ENCODE peak calls at places on chromosome 4, in four cellular contexts. One of them, this sample, is unnamed.

GRCh38 chr4:54233697-54234496 is 4.8 kb downstream of the PDGFRA start:
- DNase-seq in stimulated activated CD4-positive, alpha-beta T cell treated with anti-CD3 and anti-CD28 coated beads, Interleukin-15, amount 100 ng/mL, for 1 hour: peak
- DNase-seq in NCI-H2227 treated with DMSO at 0.1 percent for 48 hours: peak
- DNase-seq in LoVo: peak
- DNase-seq in this sample: no peak

GRCh38 chr4:41214158-41215146 is at the start of gene APBB2:
- DNase-seq in stimulated activated CD4-positive, alpha-beta T cell treated with anti-CD3 and anti-CD28 coated beads, Interleukin-15, amount 100 ng/mL, for 1 hour: no peak
- DNase-seq in NCI-H2227 treated with DMSO at 0.1 percent for 48 hours: peak
- DNase-seq in LoVo: peak
- DNase-seq in this sample: peak

GRCh38 chr4:23934915-23935314 is 45.1 kb upstream of the PPARGC1A start:
- DNase-seq in LoVo: no peak
- DNase-seq in stimulated activated CD4-positive, alpha-beta T cell treated with anti-CD3 and anti-CD28 coated beads, Interleukin-15, amount 100 ng/mL, for 1 hour: no peak
- DNase-seq in NCI-H2227 treated with DMSO at 0.1 percent for 48 hours: no peak
- DNase-seq in this sample: no peak

GRCh38 chr4:128916832-128917231 is 107.3 kb downstream of the JADE1 start:
- DNase-seq in NCI-H2227 treated with DMSO at 0.1 percent for 48 hours: no peak
- DNase-seq in LoVo: no peak
- DNase-seq in stimulated activated CD4-positive, alpha-beta T cell treated with anti-CD3 and anti-CD28 coated beads, Interleukin-15, amount 100 ng/mL, for 1 hour: no peak
- DNase-seq in this sample: no peak

GRCh38 chr4:47830263-47831025 is 7.4 kb downstream of the CORIN start:
- DNase-seq in NCI-H2227 treated with DMSO at 0.1 percent for 48 hours: no peak
- DNase-seq in stimulated activated CD4-positive, alpha-beta T cell treated with anti-CD3 and anti-CD28 coated beads, Interleukin-15, amount 100 ng/mL, for 1 hour: no peak
- DNase-seq in LoVo: no peak
- DNase-seq in this sample: no peak

GRCh38 chr4:73401412-73401811 is 2.7 kb upstream of the ALB start:
- DNase-seq in LoVo: no peak
- DNase-seq in stimulated activated CD4-positive, alpha-beta T cell treated with anti-CD3 and anti-CD28 coated beads, Interleukin-15, amount 100 ng/mL, for 1 hour: no peak
- DNase-seq in NCI-H2227 treated with DMSO at 0.1 percent for 48 hours: no peak
- DNase-seq in this sample: no peak

GRCh38 chr4:169115897-169116254 is 105.8 kb upstream of the CBR4 start:
- DNase-seq in stimulated activated CD4-positive, alpha-beta T cell treated with anti-CD3 and anti-CD28 coated beads, Interleukin-15, amount 100 ng/mL, for 1 hour: no peak
- DNase-seq in NCI-H2227 treated with DMSO at 0.1 percent for 48 hours: no peak
- DNase-seq in LoVo: peak
- DNase-seq in this sample: peak

GRCh38 chr4:138576684-138577083 is 334.5 kb upstream of the SLC7A11 start:
- DNase-seq in NCI-H2227 treated with DMSO at 0.1 percent for 48 hours: no peak
- DNase-seq in LoVo: no peak
- DNase-seq in stimulated activated CD4-positive, alpha-beta T cell treated with anti-CD3 and anti-CD28 coated beads, Interleukin-15, amount 100 ng/mL, for 1 hour: no peak
- DNase-seq in this sample: no peak

GRCh38 chr4:95000076-95000648 is 242.4 kb downstream of the BMPR1B start:
- DNase-seq in stimulated activated CD4-positive, alpha-beta T cell treated with anti-CD3 and anti-CD28 coated beads, Interleukin-15, amount 100 ng/mL, for 1 hour: no peak
- DNase-seq in LoVo: no peak
- DNase-seq in NCI-H2227 treated with DMSO at 0.1 percent for 48 hours: no peak
- DNase-seq in this sample: no peak

GRCh38 chr4:189874591-189874990 is 66.1 kb upstream of the FRG1 start:
- DNase-seq in LoVo: no peak
- DNase-seq in NCI-H2227 treated with DMSO at 0.1 percent for 48 hours: no peak
- DNase-seq in stimulated activated CD4-positive, alpha-beta T cell treated with anti-CD3 and anti-CD28 coated beads, Interleukin-15, amount 100 ng/mL, for 1 hour: no peak
- DNase-seq in this sample: no peak

GRCh38 chr4:18247189-18247588 is 225.6 kb upstream of the LCORL start:
- DNase-seq in stimulated activated CD4-positive, alpha-beta T cell treated with anti-CD3 and anti-CD28 coated beads, Interleukin-15, amount 100 ng/mL, for 1 hour: no peak
- DNase-seq in NCI-H2227 treated with DMSO at 0.1 percent for 48 hours: no peak
- DNase-seq in LoVo: no peak
- DNase-seq in this sample: no peak

GRCh38 chr4:55609393-55609821 is 17.4 kb upstream of the PDCL2 start:
- DNase-seq in NCI-H2227 treated with DMSO at 0.1 percent for 48 hours: no peak
- DNase-seq in stimulated activated CD4-positive, alpha-beta T cell treated with anti-CD3 and anti-CD28 coated beads, Interleukin-15, amount 100 ng/mL, for 1 hour: no peak
- DNase-seq in LoVo: peak
- DNase-seq in this sample: peak

GRCh38 chr4:91325495-91325894 is 978.3 kb upstream of the GRID2 start:
- DNase-seq in stimulated activated CD4-positive, alpha-beta T cell treated with anti-CD3 and anti-CD28 coated beads, Interleukin-15, amount 100 ng/mL, for 1 hour: no peak
- DNase-seq in NCI-H2227 treated with DMSO at 0.1 percent for 48 hours: no peak
- DNase-seq in LoVo: peak
- DNase-seq in this sample: no peak

GRCh38 chr4:158371158-158371557 is 150.5 kb upstream of the RXFP1 start:
- DNase-seq in LoVo: no peak
- DNase-seq in NCI-H2227 treated with DMSO at 0.1 percent for 48 hours: no peak
- DNase-seq in stimulated activated CD4-positive, alpha-beta T cell treated with anti-CD3 and anti-CD28 coated beads, Interleukin-15, amount 100 ng/mL, for 1 hour: no peak
- DNase-seq in this sample: no peak

GRCh38 chr4:96713271-96713670 is 873.4 kb downstream of the PDHA2 start:
- DNase-seq in stimulated activated CD4-positive, alpha-beta T cell treated with anti-CD3 and anti-CD28 coated beads, Interleukin-15, amount 100 ng/mL, for 1 hour: no peak
- DNase-seq in NCI-H2227 treated with DMSO at 0.1 percent for 48 hours: no peak
- DNase-seq in LoVo: no peak
- DNase-seq in this sample: no peak

GRCh38 chr4:27042411-27042810 is 181.8 kb downstream of the STIM2 start:
- DNase-seq in LoVo: no peak
- DNase-seq in stimulated activated CD4-positive, alpha-beta T cell treated with anti-CD3 and anti-CD28 coated beads, Interleukin-15, amount 100 ng/mL, for 1 hour: no peak
- DNase-seq in NCI-H2227 treated with DMSO at 0.1 percent for 48 hours: no peak
- DNase-seq in this sample: no peak

GRCh38 chr4:138595731-138596465 is 353.7 kb upstream of the SLC7A11 start:
- DNase-seq in LoVo: no peak
- DNase-seq in NCI-H2227 treated with DMSO at 0.1 percent for 48 hours: no peak
- DNase-seq in stimulated activated CD4-positive, alpha-beta T cell treated with anti-CD3 and anti-CD28 coated beads, Interleukin-15, amount 100 ng/mL, for 1 hour: no peak
- DNase-seq in this sample: no peak

GRCh38 chr4:118410143-118410542 is 57.3 kb upstream of the PRSS12 start:
- DNase-seq in NCI-H2227 treated with DMSO at 0.1 percent for 48 hours: no peak
- DNase-seq in LoVo: no peak
- DNase-seq in stimulated activated CD4-positive, alpha-beta T cell treated with anti-CD3 and anti-CD28 coated beads, Interleukin-15, amount 100 ng/mL, for 1 hour: no peak
- DNase-seq in this sample: no peak

GRCh38 chr4:15004701-15005301 is 2.5 kb downstream of the CPEB2 start:
- DNase-seq in LoVo: peak
- DNase-seq in stimulated activated CD4-positive, alpha-beta T cell treated with anti-CD3 and anti-CD28 coated beads, Interleukin-15, amount 100 ng/mL, for 1 hour: peak
- DNase-seq in NCI-H2227 treated with DMSO at 0.1 percent for 48 hours: no peak
- DNase-seq in this sample: peak

GRCh38 chr4:126807132-126807531 is 825.6 kb upstream of the INTU start:
- DNase-seq in LoVo: no peak
- DNase-seq in stimulated activated CD4-positive, alpha-beta T cell treated with anti-CD3 and anti-CD28 coated beads, Interleukin-15, amount 100 ng/mL, for 1 hour: no peak
- DNase-seq in NCI-H2227 treated with DMSO at 0.1 percent for 48 hours: no peak
- DNase-seq in this sample: no peak

GRCh38 chr4:53126099-53126498 is 239.8 kb downstream of the SCFD2 start:
- DNase-seq in NCI-H2227 treated with DMSO at 0.1 percent for 48 hours: no peak
- DNase-seq in stimulated activated CD4-positive, alpha-beta T cell treated with anti-CD3 and anti-CD28 coated beads, Interleukin-15, amount 100 ng/mL, for 1 hour: no peak
- DNase-seq in LoVo: no peak
- DNase-seq in this sample: no peak

GRCh38 chr4:172040766-172041165 is 227.6 kb downstream of the GALNTL6 start:
- DNase-seq in LoVo: no peak
- DNase-seq in stimulated activated CD4-positive, alpha-beta T cell treated with anti-CD3 and anti-CD28 coated beads, Interleukin-15, amount 100 ng/mL, for 1 hour: no peak
- DNase-seq in NCI-H2227 treated with DMSO at 0.1 percent for 48 hours: no peak
- DNase-seq in this sample: no peak

GRCh38 chr4:82201805-82202636 is 171.8 kb downstream of the HNRNPD start:
- DNase-seq in NCI-H2227 treated with DMSO at 0.1 percent for 48 hours: peak
- DNase-seq in stimulated activated CD4-positive, alpha-beta T cell treated with anti-CD3 and anti-CD28 coated beads, Interleukin-15, amount 100 ng/mL, for 1 hour: no peak
- DNase-seq in LoVo: peak
- DNase-seq in this sample: peak

GRCh38 chr4:147586637-147587036 is 30.6 kb upstream of the TMEM184C start:
- DNase-seq in NCI-H2227 treated with DMSO at 0.1 percent for 48 hours: no peak
- DNase-seq in stimulated activated CD4-positive, alpha-beta T cell treated with anti-CD3 and anti-CD28 coated beads, Interleukin-15, amount 100 ng/mL, for 1 hour: no peak
- DNase-seq in LoVo: no peak
- DNase-seq in this sample: no peak

GRCh38 chr4:180153587-180153986 is 2089.6 kb upstream of the TENM3 start:
- DNase-seq in LoVo: no peak
- DNase-seq in NCI-H2227 treated with DMSO at 0.1 percent for 48 hours: no peak
- DNase-seq in stimulated activated CD4-positive, alpha-beta T cell treated with anti-CD3 and anti-CD28 coated beads, Interleukin-15, amount 100 ng/mL, for 1 hour: no peak
- DNase-seq in this sample: no peak

GRCh38 chr4:143386812-143387211 is 50.1 kb downstream of the GAB1 start:
- DNase-seq in stimulated activated CD4-positive, alpha-beta T cell treated with anti-CD3 and anti-CD28 coated beads, Interleukin-15, amount 100 ng/mL, for 1 hour: no peak
- DNase-seq in NCI-H2227 treated with DMSO at 0.1 percent for 48 hours: no peak
- DNase-seq in LoVo: peak
- DNase-seq in this sample: no peak

GRCh38 chr4:37949636-37950426 is 10.4 kb upstream of the PTTG2 start:
- DNase-seq in NCI-H2227 treated with DMSO at 0.1 percent for 48 hours: no peak
- DNase-seq in LoVo: no peak
- DNase-seq in stimulated activated CD4-positive, alpha-beta T cell treated with anti-CD3 and anti-CD28 coated beads, Interleukin-15, amount 100 ng/mL, for 1 hour: no peak
- DNase-seq in this sample: no peak

GRCh38 chr4:77336411-77337142 is 179.6 kb downstream of the CCNG2 start:
- DNase-seq in stimulated activated CD4-positive, alpha-beta T cell treated with anti-CD3 and anti-CD28 coated beads, Interleukin-15, amount 100 ng/mL, for 1 hour: no peak
- DNase-seq in LoVo: no peak
- DNase-seq in NCI-H2227 treated with DMSO at 0.1 percent for 48 hours: no peak
- DNase-seq in this sample: no peak

GRCh38 chr4:60565558-60565957 is 634.6 kb upstream of the ADGRL3 start:
- DNase-seq in LoVo: no peak
- DNase-seq in NCI-H2227 treated with DMSO at 0.1 percent for 48 hours: no peak
- DNase-seq in stimulated activated CD4-positive, alpha-beta T cell treated with anti-CD3 and anti-CD28 coated beads, Interleukin-15, amount 100 ng/mL, for 1 hour: no peak
- DNase-seq in this sample: no peak

GRCh38 chr4:114384629-114385028 is 214.0 kb upstream of the UGT8 start:
- DNase-seq in LoVo: peak
- DNase-seq in stimulated activated CD4-positive, alpha-beta T cell treated with anti-CD3 and anti-CD28 coated beads, Interleukin-15, amount 100 ng/mL, for 1 hour: no peak
- DNase-seq in NCI-H2227 treated with DMSO at 0.1 percent for 48 hours: peak
- DNase-seq in this sample: no peak

GRCh38 chr4:151228196-151229119 is 48.5 kb upstream of the PRSS48 start:
- DNase-seq in stimulated activated CD4-positive, alpha-beta T cell treated with anti-CD3 and anti-CD28 coated beads, Interleukin-15, amount 100 ng/mL, for 1 hour: no peak
- DNase-seq in NCI-H2227 treated with DMSO at 0.1 percent for 48 hours: no peak
- DNase-seq in LoVo: no peak
- DNase-seq in this sample: no peak